ENCODE peak calls at places on chromosomes 16 and 17, in eight cellular contexts. One of them, this sample, is unnamed.

GRCh38 chr16:30082545-30083090 is 6.8 kb downstream of the PPP4C start:
- DNase-seq in heart left ventricle: no peak
- DNase-seq in ovary: no peak
- DNase-seq in uterus: no peak
- DNase-seq in body of pancreas: no peak
- DNase-seq in HCT116: no peak
- DNase-seq in esophagus squamous epithelium: no peak
- DNase-seq in spleen: no peak
- DNase-seq in this sample: no peak

GRCh38 chr16:81315271-81316175 is 761 bp downstream of the GAN start:
- DNase-seq in heart left ventricle: peak; percentile 67
- DNase-seq in ovary: peak; percentile 72
- DNase-seq in uterus: peak; percentile 43
- DNase-seq in body of pancreas: peak; percentile 58
- DNase-seq in HCT116: no peak
- DNase-seq in esophagus squamous epithelium: no peak
- DNase-seq in spleen: peak; percentile 90
- DNase-seq in this sample: peak; percentile 14

GRCh38 chr16:11105038-11105903 is 150.7 kb downstream of the SOCS1 start:
- DNase-seq in heart left ventricle: no peak
- DNase-seq in ovary: no peak
- DNase-seq in uterus: peak; percentile 61
- DNase-seq in body of pancreas: peak; percentile 47
- DNase-seq in HCT116: no peak
- DNase-seq in esophagus squamous epithelium: no peak
- DNase-seq in spleen: no peak
- DNase-seq in this sample: peak; percentile 57

GRCh38 chr16:17147942-17148341 is 322.8 kb downstream of the XYLT1 start:
- DNase-seq in heart left ventricle: no peak
- DNase-seq in ovary: no peak
- DNase-seq in uterus: no peak
- DNase-seq in body of pancreas: no peak
- DNase-seq in HCT116: no peak
- DNase-seq in esophagus squamous epithelium: no peak
- DNase-seq in spleen: no peak
- DNase-seq in this sample: no peak

GRCh38 chr17:72125226-72125651 is 4.4 kb downstream of the SOX9 start:
- DNase-seq in heart left ventricle: no peak
- DNase-seq in ovary: no peak
- DNase-seq in uterus: no peak
- DNase-seq in body of pancreas: no peak
- DNase-seq in HCT116: no peak
- DNase-seq in esophagus squamous epithelium: no peak
- DNase-seq in spleen: no peak
- DNase-seq in this sample: no peak

GRCh38 chr17:7307686-7308624 is 527 bp downstream of the EIF5A start:
- DNase-seq in heart left ventricle: peak; percentile 68
- DNase-seq in ovary: peak; percentile 82
- DNase-seq in uterus: peak; percentile 52
- DNase-seq in body of pancreas: peak; percentile 58
- DNase-seq in HCT116: no peak
- DNase-seq in esophagus squamous epithelium: no peak
- DNase-seq in spleen: peak; percentile 91
- DNase-seq in this sample: peak; percentile 66

GRCh38 chr17:73071387-73071999 is 21.0 kb downstream of the SLC39A11 start:
- DNase-seq in heart left ventricle: no peak
- DNase-seq in ovary: no peak
- DNase-seq in uterus: no peak
- DNase-seq in body of pancreas: no peak
- DNase-seq in HCT116: no peak
- DNase-seq in esophagus squamous epithelium: no peak
- DNase-seq in spleen: no peak
- DNase-seq in this sample: no peak

GRCh38 chr16:84982434-84982833 is 28.9 kb downstream of the ZDHHC7 start:
- DNase-seq in heart left ventricle: peak; percentile 48
- DNase-seq in ovary: no peak
- DNase-seq in uterus: no peak
- DNase-seq in body of pancreas: peak; percentile 78
- DNase-seq in HCT116: no peak
- DNase-seq in esophagus squamous epithelium: no peak
- DNase-seq in spleen: no peak
- DNase-seq in this sample: peak; percentile 68

GRCh38 chr17:19657182-19657581 is 8.6 kb downstream of the ALDH3A2 start:
- DNase-seq in heart left ventricle: no peak
- DNase-seq in ovary: no peak
- DNase-seq in uterus: no peak
- DNase-seq in body of pancreas: no peak
- DNase-seq in HCT116: no peak
- DNase-seq in esophagus squamous epithelium: no peak
- DNase-seq in spleen: no peak
- DNase-seq in this sample: no peak

GRCh38 chr16:16073884-16074781 is 124.7 kb downstream of the ABCC1 start:
- DNase-seq in heart left ventricle: no peak
- DNase-seq in ovary: peak; percentile 65
- DNase-seq in uterus: no peak
- DNase-seq in body of pancreas: peak; percentile 77
- DNase-seq in HCT116: no peak
- DNase-seq in esophagus squamous epithelium: no peak
- DNase-seq in spleen: no peak
- DNase-seq in this sample: peak; percentile 62

GRCh38 chr17:77428020-77428781 is 287.4 kb downstream of the SEC14L1 start:
- DNase-seq in heart left ventricle: peak; percentile 57
- DNase-seq in ovary: no peak
- DNase-seq in uterus: no peak
- DNase-seq in body of pancreas: peak; percentile 57
- DNase-seq in HCT116: no peak
- DNase-seq in esophagus squamous epithelium: no peak
- DNase-seq in spleen: no peak
- DNase-seq in this sample: no peak

GRCh38 chr16:87815567-87815966 is 49.8 kb upstream of the KLHDC4 start:
- DNase-seq in heart left ventricle: no peak
- DNase-seq in ovary: no peak
- DNase-seq in uterus: no peak
- DNase-seq in body of pancreas: no peak
- DNase-seq in HCT116: no peak
- DNase-seq in esophagus squamous epithelium: no peak
- DNase-seq in spleen: no peak
- DNase-seq in this sample: peak; percentile 40

GRCh38 chr17:57604771-57605733 is 140.0 kb downstream of the CCDC182 start:
- DNase-seq in heart left ventricle: peak; percentile 77
- DNase-seq in ovary: peak; percentile 80
- DNase-seq in uterus: peak; percentile 57
- DNase-seq in body of pancreas: peak; percentile 65
- DNase-seq in HCT116: no peak
- DNase-seq in esophagus squamous epithelium: no peak
- DNase-seq in spleen: peak; percentile 90
- DNase-seq in this sample: peak; percentile 64

GRCh38 chr16:66491716-66492064 is 58.2 kb downstream of the TK2 start:
- DNase-seq in heart left ventricle: no peak
- DNase-seq in ovary: peak; percentile 13
- DNase-seq in uterus: no peak
- DNase-seq in body of pancreas: no peak
- DNase-seq in HCT116: no peak
- DNase-seq in esophagus squamous epithelium: no peak
- DNase-seq in spleen: no peak
- DNase-seq in this sample: no peak

GRCh38 chr16:31397101-31397660 is 4.0 kb downstream of the ITGAD start:
- DNase-seq in heart left ventricle: no peak
- DNase-seq in ovary: no peak
- DNase-seq in uterus: no peak
- DNase-seq in body of pancreas: peak; percentile 12
- DNase-seq in HCT116: no peak
- DNase-seq in esophagus squamous epithelium: no peak
- DNase-seq in spleen: peak; percentile 69
- DNase-seq in this sample: no peak

GRCh38 chr16:57029161-57030160 is 40.1 kb downstream of the NLRC5 start:
- DNase-seq in heart left ventricle: no peak
- DNase-seq in ovary: no peak
- DNase-seq in uterus: no peak
- DNase-seq in body of pancreas: no peak
- DNase-seq in HCT116: no peak
- DNase-seq in esophagus squamous epithelium: no peak
- DNase-seq in spleen: peak; percentile 56
- DNase-seq in this sample: no peak

GRCh38 chr16:50861451-50861850 is 119.6 kb downstream of the CYLD start:
- DNase-seq in heart left ventricle: no peak
- DNase-seq in ovary: no peak
- DNase-seq in uterus: no peak
- DNase-seq in body of pancreas: no peak
- DNase-seq in HCT116: no peak
- DNase-seq in esophagus squamous epithelium: no peak
- DNase-seq in spleen: no peak
- DNase-seq in this sample: no peak

GRCh38 chr16:47947741-47948140 is 208.1 kb downstream of the ABCC12 start:
- DNase-seq in heart left ventricle: no peak
- DNase-seq in ovary: no peak
- DNase-seq in uterus: no peak
- DNase-seq in body of pancreas: no peak
- DNase-seq in HCT116: no peak
- DNase-seq in esophagus squamous epithelium: no peak
- DNase-seq in spleen: no peak
- DNase-seq in this sample: no peak

GRCh38 chr16:52751035-52751434 is 204.1 kb upstream of the TOX3 start:
- DNase-seq in heart left ventricle: no peak
- DNase-seq in ovary: no peak
- DNase-seq in uterus: no peak
- DNase-seq in body of pancreas: no peak
- DNase-seq in HCT116: no peak
- DNase-seq in esophagus squamous epithelium: no peak
- DNase-seq in spleen: no peak
- DNase-seq in this sample: no peak

GRCh38 chr16:47234-47633 is 6.2 kb downstream of the POLR3K start:
- DNase-seq in heart left ventricle: no peak
- DNase-seq in ovary: no peak
- DNase-seq in uterus: no peak
- DNase-seq in body of pancreas: no peak
- DNase-seq in HCT116: no peak
- DNase-seq in esophagus squamous epithelium: no peak
- DNase-seq in spleen: no peak
- DNase-seq in this sample: no peak

DNA sequence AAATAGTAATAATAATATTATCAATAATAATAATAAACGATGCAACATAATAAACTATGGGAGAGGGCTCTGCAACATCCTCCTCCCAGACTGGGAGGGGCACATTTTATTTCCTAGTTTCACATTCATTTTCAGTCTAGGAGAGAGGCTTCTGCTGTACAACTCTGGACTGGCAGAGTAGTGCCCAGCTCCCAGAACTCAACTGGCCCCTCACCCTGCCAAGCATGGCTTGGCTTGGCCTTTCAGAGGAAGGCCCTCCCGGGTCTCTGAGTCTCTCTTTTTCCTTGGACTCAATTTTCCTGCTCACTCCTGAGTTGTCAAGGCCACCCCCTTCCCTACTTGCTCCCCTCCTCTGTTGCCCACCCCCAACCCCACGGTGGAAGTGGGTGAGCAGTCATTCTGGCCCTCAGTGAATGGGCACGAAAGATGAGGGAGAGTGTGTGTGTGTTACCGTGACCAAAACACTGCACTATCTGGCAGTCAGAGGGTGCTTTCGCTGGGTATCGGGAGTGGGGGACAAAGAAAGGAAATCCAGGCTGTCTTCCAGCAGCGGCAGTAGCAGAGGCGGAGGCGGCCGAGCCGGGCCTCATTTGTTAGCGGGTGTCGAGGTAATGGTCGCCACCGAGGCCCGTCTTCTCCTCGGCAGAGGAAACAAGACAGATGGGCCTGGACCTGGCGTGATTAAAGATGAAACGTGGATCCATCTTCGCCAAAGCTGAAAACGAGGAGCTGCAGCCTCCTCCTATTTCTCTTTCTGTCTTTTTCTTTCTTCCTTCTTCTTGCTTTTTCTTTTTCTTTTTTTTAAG is 2.3 kb downstream of the HOXB4 start:
- DNase-seq in heart left ventricle: no peak
- DNase-seq in ovary: no peak
- DNase-seq in uterus: no peak
- DNase-seq in body of pancreas: no peak
- DNase-seq in HCT116: no peak
- DNase-seq in esophagus squamous epithelium: no peak
- DNase-seq in spleen: no peak
- DNase-seq in this sample: no peak
- H3K27ac ChIP-seq in heart left ventricle: no peak overlapping the region
- H3K27ac ChIP-seq in ovary: no peak overlapping the region
- H3K27ac ChIP-seq in uterus: no peak overlapping the region
- H3K27ac ChIP-seq in body of pancreas: peak overlapping the region; percentile 43
- H3K27ac ChIP-seq in HCT116: peak overlapping the region; percentile 25
- H3K27ac ChIP-seq in esophagus squamous epithelium: peak overlapping the region; percentile 92
- H3K27ac ChIP-seq in spleen: peak overlapping the region; percentile 85
- H3K27ac ChIP-seq in this sample: peak overlapping the region; percentile 83

GRCh38 chr17:29796652-29797051 is 133.4 kb downstream of the SSH2 start:
- DNase-seq in heart left ventricle: no peak
- DNase-seq in ovary: no peak
- DNase-seq in uterus: no peak
- DNase-seq in body of pancreas: no peak
- DNase-seq in HCT116: no peak
- DNase-seq in esophagus squamous epithelium: no peak
- DNase-seq in spleen: no peak
- DNase-seq in this sample: no peak
- TF ChIP-seq POLR2A in heart left ventricle: no peak
- TF ChIP-seq POLR2A in ovary: no peak
- TF ChIP-seq POLR2A in uterus: no peak
- TF ChIP-seq POLR2A in body of pancreas: no peak
- TF ChIP-seq POLR2A in HCT116: no peak
- TF ChIP-seq POLR2A in esophagus squamous epithelium: no peak
- TF ChIP-seq POLR2A in spleen: no peak
- TF ChIP-seq POLR2A in this sample: no peak

GRCh38 chr17:76147211-76148014 is 6.4 kb upstream of the FOXJ1 start:
- DNase-seq in heart left ventricle: no peak
- DNase-seq in ovary: no peak
- DNase-seq in uterus: no peak
- DNase-seq in body of pancreas: no peak
- DNase-seq in HCT116: peak; percentile 35
- DNase-seq in esophagus squamous epithelium: no peak
- DNase-seq in spleen: peak; percentile 58
- DNase-seq in this sample: no peak
- H3K36me3 ChIP-seq in heart left ventricle: no peaks in the 10 kb centered on the region
- H3K36me3 ChIP-seq in ovary: no peaks in the 10 kb centered on the region
- H3K36me3 ChIP-seq in uterus: no peaks in the 10 kb centered on the region
- H3K36me3 ChIP-seq in body of pancreas: no peaks in the 10 kb centered on the region
- H3K36me3 ChIP-seq in HCT116: no peaks in the 10 kb centered on the region
- H3K36me3 ChIP-seq in esophagus squamous epithelium: no peaks in the 10 kb centered on the region
- H3K36me3 ChIP-seq in spleen: no peaks in the 10 kb centered on the region
- H3K36me3 ChIP-seq in this sample: peaks cover 27% of the 10 kb centered on the region

DNA sequence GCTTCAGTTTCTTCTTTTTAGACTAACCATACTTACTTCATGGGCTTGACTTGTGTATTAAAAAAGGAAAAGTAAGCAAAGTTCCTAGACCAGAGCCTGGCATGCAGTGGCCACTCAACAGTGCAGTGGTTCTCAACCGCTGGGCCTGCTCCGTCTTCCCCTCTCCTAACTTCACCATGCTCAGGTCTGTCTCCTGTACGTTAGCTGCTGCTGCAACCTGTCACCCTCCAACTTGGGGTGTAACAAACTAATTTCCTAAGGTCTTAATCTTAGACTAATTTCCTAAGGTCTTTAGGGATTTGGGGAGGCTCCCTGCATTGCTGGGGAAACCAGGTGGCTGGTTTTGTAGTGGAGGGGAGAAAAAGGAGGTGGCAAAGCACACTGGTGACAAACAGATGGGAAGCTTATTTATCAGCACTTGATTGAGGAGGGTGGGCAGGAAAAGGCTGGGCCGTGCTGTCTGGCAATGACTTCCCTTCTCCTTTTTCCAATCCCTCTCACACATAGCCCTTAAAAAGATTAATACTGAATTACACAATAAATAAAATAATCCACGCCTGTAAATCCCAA is 2.2 kb upstream of the ARL4D start:
- DNase-seq in heart left ventricle: no peak
- DNase-seq in ovary: peak; percentile 17
- DNase-seq in uterus: no peak
- DNase-seq in body of pancreas: no peak
- DNase-seq in HCT116: no peak
- DNase-seq in esophagus squamous epithelium: no peak
- DNase-seq in spleen: no peak
- DNase-seq in this sample: no peak
- H3K27ac ChIP-seq in heart left ventricle: no peak overlapping the region
- H3K27ac ChIP-seq in ovary: no peak overlapping the region
- H3K27ac ChIP-seq in uterus: no peak overlapping the region
- H3K27ac ChIP-seq in body of pancreas: no peak overlapping the region
- H3K27ac ChIP-seq in HCT116: no peak overlapping the region
- H3K27ac ChIP-seq in esophagus squamous epithelium: peak overlapping the region; percentile 96
- H3K27ac ChIP-seq in spleen: peak overlapping the region; percentile 29
- H3K27ac ChIP-seq in this sample: no peak overlapping the region